ENCODE peak calls at places on chromosomes 1 and 21, in six cellular contexts. C is tibial artery; Q is heart left ventricle; I is CD8-positive, alpha-beta T cell; N is uterus; M is fibroblast of lung. E is an unnamed sample.
A peak's percentile ranks its signal among the peaks of the same experiment; 100 is the strongest.

GRCh38 chr1:67689267-67690017 is 4.4 kb downstream of the GADD45A start:
- DNase-seq in C (no peak), Q (no peak), I (no peak), N (no peak), M (no peak), E (no peak)

GRCh38 chr1:88800382-88801051 is 90.8 kb downstream of the GTF2B start:
- DNase-seq in C (no peak), Q (no peak), I (peak; percentile 7), N (no peak), M (peak; percentile 30), E (peak; percentile 30)

GRCh38 chr1:51877434-51878306 is 857 bp downstream of the NRDC start:
- DNase-seq in C (no peak), Q (no peak), I (peak; percentile 1), N (no peak), M (peak; percentile 38), E (peak; percentile 29)

GRCh38 chr1:246459213-246459612 is 47.9 kb downstream of the SMYD3 start:
- DNase-seq in C (no peak), Q (no peak), I (no peak), N (no peak), M (no peak), E (no peak)

GRCh38 chr1:116455509-116455908 is 82.5 kb downstream of the ATP1A1 start:
- DNase-seq in C (no peak), Q (no peak), I (no peak), N (no peak), M (no peak), E (no peak)

GRCh38 chr1:119071321-119071720 is 69.1 kb downstream of the WARS2 start:
- DNase-seq in C (no peak), Q (no peak), I (no peak), N (no peak), M (no peak), E (no peak)

GRCh38 chr1:155051777-155052398 is 772 bp downstream of the ADAM15 start:
- DNase-seq in C (peak; percentile 85), Q (peak; percentile 81), I (peak; percentile 26), N (peak; percentile 72), M (peak; percentile 8), E (peak; percentile 36)

GRCh38 chr1:209652873-209653401 is 712 bp upstream of the LAMB3 start:
- DNase-seq in C (peak; percentile 79), Q (peak; percentile 91), I (no peak), N (no peak), M (peak; percentile 39), E (no peak)

GRCh38 chr1:203676455-203676854 is 49.8 kb downstream of the ATP2B4 start:
- DNase-seq in C (no peak), Q (no peak), I (no peak), N (no peak), M (no peak), E (no peak)

GRCh38 chr1:167509587-167509986 is 8.7 kb downstream of the CD247 start:
- DNase-seq in C (no peak), Q (no peak), I (no peak), N (no peak), M (no peak), E (no peak)

GRCh38 chr1:94925561-94926364 is 1.1 kb downstream of the CNN3 start:
- DNase-seq in C (peak; percentile 84), Q (peak; percentile 82), I (peak; percentile 6), N (peak; percentile 89), M (peak; percentile 85), E (no peak)

GRCh38 chr21:32861871-32862270 is 90.3 kb upstream of the PAXBP1 start:
- DNase-seq in C (no peak), Q (no peak), I (no peak), N (no peak), M (peak; percentile 73), E (no peak)

GRCh38 chr21:45977396-45977795 is 4.2 kb upstream of the COL6A1 start:
- DNase-seq in C (peak; percentile 67), Q (peak; percentile 43), I (no peak), N (peak; percentile 88), M (no peak), E (no peak)

GRCh38 chr1:229781453-229781852 is 155.4 kb downstream of the URB2 start:
- DNase-seq in C (no peak), Q (peak; percentile 23), I (no peak), N (no peak), M (no peak), E (no peak)

GRCh38 chr1:66533804-66534745 is at the start of gene SGIP1:
- DNase-seq in C (peak; percentile 89), Q (peak; percentile 70), I (no peak), N (peak; percentile 68), M (peak; percentile 72), E (no peak)

GRCh38 chr1:84774674-84775548 is 84.7 kb upstream of the SSX2IP start:
- DNase-seq in C (no peak), Q (no peak), I (no peak), N (no peak), M (no peak), E (no peak)

GRCh38 chr1:171185064-171185463 is at the start of gene FMO2:
- DNase-seq in C (no peak), Q (no peak), I (no peak), N (peak; percentile 36), M (peak; percentile 73), E (no peak)

GRCh38 chr1:176029609-176030008 is 177.5 kb downstream of the COP1 start:
- DNase-seq in C (no peak), Q (no peak), I (no peak), N (no peak), M (no peak), E (no peak)

GRCh38 chr1:34378968-34379729 is 202.4 kb downstream of the C1orf94 start:
- DNase-seq in C (no peak), Q (no peak), I (no peak), N (no peak), M (no peak), E (no peak)

GRCh38 chr1:100883963-100884362 is 10.7 kb downstream of the EXTL2 start:
- DNase-seq in C (no peak), Q (no peak), I (no peak), N (no peak), M (peak; percentile 53), E (no peak)

GRCh38 chr1:18049228-18049627 is 58.4 kb upstream of the IGSF21 start:
- DNase-seq in C (no peak), Q (no peak), I (no peak), N (no peak), M (no peak), E (no peak)

GRCh38 chr1:155003766-155004351 is 1.3 kb downstream of the ZBTB7B start:
- DNase-seq in C (peak; percentile 88), Q (peak; percentile 85), I (no peak), N (peak; percentile 77), M (peak; percentile 61), E (peak; percentile 53)

GRCh38 chr1:47618830-47619229 is 181.0 kb downstream of the FOXD2 start:
- DNase-seq in C (no peak), Q (no peak), I (no peak), N (no peak), M (no peak), E (no peak)

GRCh38 chr1:163162281-163162937 is 40.3 kb downstream of the RGS5 start:
- DNase-seq in C (no peak), Q (no peak), I (no peak), N (no peak), M (peak; percentile 74), E (no peak)

GRCh38 chr1:175192111-175192629 is 406 bp downstream of the KIAA0040 start:
- DNase-seq in C (peak; percentile 75), Q (peak; percentile 78), I (peak; percentile 16), N (peak; percentile 71), M (no peak), E (no peak)

GRCh38 chr21:41634858-41635257 is 126.9 kb upstream of the TMPRSS2 start:
- DNase-seq in C (peak; percentile 51), Q (no peak), I (no peak), N (no peak), M (peak; percentile 43), E (no peak)

GRCh38 chr1:221044538-221044937 is 165.3 kb downstream of the HLX start:
- DNase-seq in C (no peak), Q (no peak), I (no peak), N (no peak), M (no peak), E (no peak)

GRCh38 chr1:64363116-64363515 is 106.8 kb upstream of the CACHD1 start:
- DNase-seq in C (no peak), Q (no peak), I (no peak), N (no peak), M (no peak), E (no peak)

GRCh38 chr1:203188686-203189232 is 2.3 kb upstream of the CHI3L1 start:
- DNase-seq in C (no peak), Q (no peak), I (no peak), N (no peak), M (no peak), E (no peak)

GRCh38 chr1:152052606-152053005 is 15.8 kb upstream of the S100A11 start:
- DNase-seq in C (peak; percentile 90), Q (peak; percentile 84), I (peak; percentile 79), N (peak; percentile 86), M (peak; percentile 79), E (peak; percentile 77)

GRCh38 chr1:233364026-233364425 is 36.5 kb downstream of the MAP3K21 start:
- DNase-seq in C (no peak), Q (no peak), I (no peak), N (no peak), M (no peak), E (no peak)

GRCh38 chr1:43861337-43861736 is 72.3 kb upstream of the ARTN start:
- DNase-seq in C (no peak), Q (no peak), I (no peak), N (no peak), M (peak; percentile 85), E (no peak)

GRCh38 chr21:17732306-17732705 is 86.8 kb downstream of the C21orf91 start:
- DNase-seq in C (no peak), Q (no peak), I (no peak), N (no peak), M (no peak), E (no peak)

GRCh38 chr1:30747028-30748008 is 10.3 kb downstream of the LAPTM5 start:
- DNase-seq in C (no peak), Q (no peak), I (no peak), N (no peak), M (no peak), E (no peak)
- H3K4me3 ChIP-seq in C (no peak overlapping the region), Q (no peak overlapping the region), I (peak overlapping the region; percentile 31), N (no peak overlapping the region), M (no peak overlapping the region), E (peak overlapping the region; percentile 51)

GRCh38 chr1:32848354-32849063 is 22.2 kb downstream of the FNDC5 start:
- DNase-seq in C (no peak), Q (no peak), I (no peak), N (no peak), M (no peak), E (no peak)
- H3K36me3 ChIP-seq in C (peaks cover 46% of the 10 kb centered on the region), Q (no peaks in the 10 kb centered on the region), I (peaks cover 7% of the 10 kb centered on the region), N (no peaks in the 10 kb centered on the region), M (peaks cover 2% of the 10 kb centered on the region), E (peaks cover 20% of the 10 kb centered on the region)

GRCh38 chr1:39822146-39822545 is 33.5 kb upstream of the BMP8B start:
- DNase-seq in C (no peak), Q (no peak), I (no peak), N (no peak), M (no peak), E (no peak)
- H3K27me3 ChIP-seq in C (no peaks in the 10 kb centered on the region), Q (no peaks in the 10 kb centered on the region), I (no peaks in the 10 kb centered on the region), N (no peaks in the 10 kb centered on the region), M (peaks cover 10% of the 10 kb centered on the region), E (no peaks in the 10 kb centered on the region)

DNA sequence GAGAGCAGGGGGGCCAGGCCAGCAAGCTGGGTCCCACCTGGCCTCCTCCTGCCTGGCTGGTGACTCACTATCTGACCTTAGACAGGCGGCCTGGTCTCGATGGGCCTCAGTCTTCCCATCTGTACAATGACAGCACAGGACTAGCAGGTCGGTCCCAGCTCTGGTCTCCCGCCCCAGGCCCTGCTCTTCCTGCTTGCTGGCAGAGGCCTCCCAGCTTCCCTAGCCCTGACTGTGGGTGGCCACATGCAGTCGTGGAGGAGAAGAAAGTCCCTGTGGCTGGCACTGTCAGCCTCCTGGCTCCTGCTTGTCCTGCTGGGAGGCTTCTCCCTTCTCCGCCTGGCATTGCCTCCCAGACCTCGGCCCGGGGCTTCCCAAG is 817 bp downstream of the EXTL1 start:
- DNase-seq in C (no peak), Q (no peak), I (no peak), N (no peak), M (no peak), E (no peak)
- H3K4me3 ChIP-seq in C (no peak overlapping the region), Q (peak overlapping the region; percentile 50), I (no peak overlapping the region), N (no peak overlapping the region), M (no peak overlapping the region), E (no peak overlapping the region)

E was measured in CD4-positive, CD25-positive, alpha-beta regulatory T cell.